ENCODE peak calls at places on chromosome 9, in six cellular contexts. X is GM12878, Q is body of pancreas, U is IMR-90, T is brain microvascular endothelial cell, R is stomach. C is an unnamed sample.

GRCh38 chr9:495739-496138 is 281.1 kb downstream of the DOCK8 start:
- DNase-seq in X (no peak), Q (no peak), U (no peak), T (no peak), R (no peak), C (no peak)

GRCh38 chr9:132885691-132886357 is 7.1 kb downstream of the SPACA9 start:
- DNase-seq in X (no peak), Q (no peak), U (no peak), T (no peak), R (no peak), C (no peak)

GRCh38 chr9:94014845-94015244 is 59.7 kb upstream of the BARX1 start:
- DNase-seq in X (no peak), Q (no peak), U (no peak), T (no peak), R (no peak), C (no peak)

GRCh38 chr9:33436445-33436844 is 10.9 kb downstream of the AQP3 start:
- DNase-seq in X (no peak), Q (no peak), U (no peak), T (no peak), R (no peak), C (no peak)

GRCh38 chr9:81096667-81097066 is 592.7 kb downstream of the TLE1 start:
- DNase-seq in X (no peak), Q (no peak), U (no peak), T (no peak), R (no peak), C (no peak)

GRCh38 chr9:134971196-134971595 is 53.5 kb upstream of the FCN1 start:
- DNase-seq in X (no peak), Q (no peak), U (no peak), T (no peak), R (no peak), C (no peak)

GRCh38 chr9:121107041-121107440 is 32.3 kb downstream of the CNTRL start:
- DNase-seq in X (no peak), Q (no peak), U (no peak), T (no peak), R (no peak), C (peak; percentile 17)

GRCh38 chr9:78630966-78631365 is 334.0 kb downstream of the PSAT1 start:
- DNase-seq in X (no peak), Q (no peak), U (no peak), T (no peak), R (no peak), C (no peak)

DNA sequence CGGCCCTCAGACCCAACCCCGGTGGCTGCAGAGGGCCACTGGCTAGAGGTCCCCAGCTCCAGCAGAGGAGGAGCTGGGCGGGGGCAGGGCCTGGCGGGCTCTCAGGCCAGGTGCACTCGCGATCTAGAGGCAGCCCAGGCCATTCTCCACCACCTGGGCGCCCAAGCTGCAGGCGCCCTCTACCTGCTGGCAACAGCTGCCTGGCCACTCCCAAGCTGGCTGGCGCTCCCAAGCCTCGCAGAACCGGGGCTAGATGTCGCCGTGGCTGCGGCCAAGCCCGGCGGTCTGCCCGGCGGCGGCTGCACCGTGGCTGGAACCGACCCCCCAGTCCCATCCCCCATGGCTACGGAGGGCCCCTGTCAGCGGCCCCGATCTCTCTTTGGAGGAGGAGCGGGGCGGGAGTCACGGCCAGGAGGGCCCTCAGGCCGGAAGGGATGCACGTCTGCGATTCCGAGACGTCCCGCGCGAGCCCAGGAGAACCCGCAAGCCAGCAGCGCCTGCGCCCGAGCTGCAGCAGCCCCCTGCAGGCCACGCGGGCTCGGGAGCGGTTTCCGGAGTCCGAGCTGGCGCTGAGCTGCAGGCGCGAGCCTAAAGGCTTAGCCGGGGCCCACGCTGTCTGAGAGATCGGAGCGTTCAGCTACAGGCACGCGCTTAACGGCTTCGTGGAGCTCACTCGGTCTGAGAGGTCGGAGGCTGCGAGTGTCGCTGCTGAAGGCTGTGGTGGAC is 44.3 kb upstream of the BICD2 start:
- DNase-seq in X (no peak), Q (peak; percentile 77), U (peak; percentile 73), T (peak; percentile 53), R (peak; percentile 70), C (peak; percentile 70)
- TF ChIP-seq CTCF in X (peak; percentile 19), Q (peak; percentile 28), U (peak; percentile 39), T (peak; percentile 48), R (no peak), C (peak; percentile 41)

GRCh38 chr9:111483419-111483861 is 743 bp downstream of the ECPAS start:
- DNase-seq in X (no peak), Q (no peak), U (no peak), T (no peak), R (no peak), C (no peak)
- H3K4me3 ChIP-seq in X (peak overlapping the region; percentile 57), Q (no peak overlapping the region), U (peak overlapping the region; percentile 75), T (peak overlapping the region; percentile 94), R (peak overlapping the region; percentile 88), C (peak overlapping the region; percentile 93)

DNA sequence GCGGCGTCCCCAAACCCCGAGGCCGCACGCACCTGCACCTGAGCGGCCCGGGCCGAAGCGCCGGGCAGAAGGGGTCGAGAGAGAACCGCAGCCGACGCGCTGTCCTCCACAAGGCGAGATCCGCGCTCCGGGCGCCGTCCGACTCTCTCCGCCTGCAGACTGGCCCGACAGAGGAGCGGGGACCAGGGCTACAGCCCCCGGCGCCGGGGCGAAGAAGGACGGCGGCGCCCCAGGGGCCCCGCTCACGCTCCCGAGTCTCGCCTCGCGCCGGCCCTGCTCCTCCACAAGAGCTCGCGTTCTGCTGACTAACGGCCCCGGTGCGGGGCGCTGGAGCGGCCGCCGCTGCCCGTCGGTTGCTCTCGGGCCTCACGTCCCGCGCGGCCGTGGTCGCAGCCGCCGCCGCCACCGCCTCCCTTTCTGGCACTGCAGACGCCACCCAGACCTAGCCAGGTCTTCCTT is 362 bp downstream of the ABHD17B start:
- DNase-seq in X (no peak), Q (no peak), U (no peak), T (peak; percentile 2), R (no peak), C (no peak)
- TF ChIP-seq CTCF in X (no peak), Q (no peak), U (no peak), T (no peak), R (peak; percentile 8), C (no peak)

DNA sequence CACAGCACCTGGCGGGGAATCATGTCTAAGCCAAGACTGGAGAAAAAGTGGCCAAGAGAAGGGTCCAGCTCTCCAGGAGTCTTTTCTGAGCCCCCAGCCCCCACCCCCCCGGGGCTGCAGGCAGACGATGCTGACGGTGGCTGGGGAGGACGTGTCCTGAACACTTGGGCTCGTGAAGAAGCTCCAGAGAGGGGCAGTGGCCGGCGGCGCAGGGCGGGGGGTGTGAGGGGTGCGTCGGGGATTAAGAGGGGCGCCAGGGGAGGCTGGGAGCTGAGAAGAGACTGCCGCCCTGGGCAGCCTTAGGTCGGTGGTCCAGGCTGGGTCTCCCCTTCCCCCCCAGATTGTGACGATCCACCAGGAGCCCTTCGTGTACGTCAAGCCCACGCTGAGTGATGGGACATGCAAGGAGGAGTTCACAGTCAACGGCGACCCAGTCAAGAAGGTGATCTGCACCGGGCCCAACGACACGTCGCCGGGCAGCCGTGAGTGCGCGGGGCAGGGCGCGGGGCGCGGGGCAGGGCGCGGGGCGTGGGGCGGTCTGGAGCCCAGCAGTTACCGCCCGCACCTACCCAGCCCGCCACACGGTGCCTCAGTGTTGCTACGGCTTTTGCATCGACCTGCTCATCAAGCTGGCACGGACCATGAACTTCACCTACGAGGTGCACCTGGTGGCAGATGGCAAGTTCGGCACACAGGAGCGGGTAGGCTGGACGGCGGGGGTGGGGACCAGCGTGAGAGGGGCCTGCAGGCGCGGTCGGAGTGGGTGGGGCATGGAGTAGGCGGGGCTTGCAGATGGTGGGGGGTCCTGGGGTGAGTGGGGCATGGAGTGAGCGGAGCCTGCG is 8.9 kb downstream of the LRRC26 start:
- DNase-seq in X (no peak), Q (no peak), U (no peak), T (no peak), R (no peak), C (no peak)
- H3K4me3 ChIP-seq in X (no peak overlapping the region), Q (no peak overlapping the region), U (no peak overlapping the region), T (no peak overlapping the region), R (no peak overlapping the region), C (no peak overlapping the region)

GRCh38 chr9:87685871-87686519 is 39.9 kb upstream of the CTSL start:
- DNase-seq in X (no peak), Q (no peak), U (peak; percentile 27), T (peak; percentile 5), R (no peak), C (no peak)
- TF ChIP-seq CTCF in X (no peak), Q (no peak), U (no peak), T (peak; percentile 23), R (no peak), C (no peak)

GRCh38 chr9:129612815-129613519 is 7.9 kb downstream of the C9orf50 start:
- DNase-seq in X (no peak), Q (no peak), U (no peak), T (no peak), R (no peak), C (no peak)

GRCh38 chr9:129612123-129612522 is 8.8 kb downstream of the C9orf50 start:
- DNase-seq in X (no peak), Q (no peak), U (no peak), T (no peak), R (no peak), C (no peak)

GRCh38 chr9:129610473-129611301 is 10.2 kb downstream of the C9orf50 start:
- DNase-seq in X (no peak), Q (peak; percentile 84), U (peak; percentile 58), T (peak; percentile 56), R (peak; percentile 82), C (peak; percentile 65)

GRCh38 chr9:129610193-129610472 is 10.8 kb downstream of the C9orf50 start:
- DNase-seq in X (no peak), Q (no peak), U (no peak), T (no peak), R (no peak), C (no peak)

DNA sequence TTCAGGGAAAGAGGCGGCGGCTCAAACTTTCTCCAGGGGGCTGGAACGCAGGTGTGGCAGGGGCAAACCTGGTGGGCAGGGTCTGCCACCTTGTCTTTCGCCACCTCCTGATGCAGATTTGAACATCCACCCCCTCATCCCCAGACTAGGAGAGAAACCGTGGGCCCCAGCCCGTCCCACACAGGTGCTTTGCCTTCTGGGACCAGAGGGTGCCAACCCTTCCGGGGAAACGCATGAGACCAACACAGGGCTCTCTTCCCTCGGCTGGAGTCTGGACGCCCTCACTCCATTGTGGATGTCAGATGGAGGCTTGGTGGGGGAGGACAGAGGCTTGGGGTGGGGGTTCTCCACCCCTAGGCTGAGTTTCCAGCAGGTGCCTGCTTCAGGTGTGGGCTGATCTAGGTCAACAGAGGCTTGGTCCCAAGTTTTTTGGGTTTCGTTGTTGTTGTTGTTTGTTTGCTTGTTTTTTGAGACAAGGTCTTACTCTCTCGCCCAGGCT is 9.6 kb downstream of the C9orf50 start:
- DNase-seq in X (no peak), Q (no peak), U (no peak), T (no peak), R (no peak), C (no peak)
- H3K4me3 ChIP-seq in X (no peak overlapping the region), Q (no peak overlapping the region), U (no peak overlapping the region), T (no peak overlapping the region), R (peak overlapping the region; percentile 68), C (peak overlapping the region; percentile 74)

GRCh38 chr9:4875559-4875958 is 82.8 kb downstream of the RCL1 start:
- DNase-seq in X (no peak), Q (no peak), U (no peak), T (no peak), R (no peak), C (no peak)

DNA sequence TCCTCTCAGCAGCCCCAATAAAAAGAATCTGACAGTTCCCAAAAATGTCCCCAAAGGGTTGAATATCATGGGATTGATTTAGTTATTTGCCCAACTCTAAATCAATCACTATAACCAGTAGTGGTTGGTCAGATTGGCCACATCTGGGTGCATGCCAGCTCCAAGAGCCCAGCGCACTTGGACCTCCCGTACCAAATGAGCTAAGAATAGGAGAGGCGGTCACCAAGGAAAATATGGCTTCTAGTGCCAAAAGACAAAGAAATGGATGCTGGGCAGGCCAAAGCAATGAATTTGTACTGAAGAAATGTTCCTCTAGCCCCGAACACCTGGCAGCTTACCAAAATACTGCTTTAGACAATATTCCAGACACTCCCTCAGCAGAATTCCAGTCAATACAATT is 80.3 kb downstream of the RCL1 start:
- DNase-seq in X (no peak), Q (no peak), U (no peak), T (no peak), R (no peak), C (peak; percentile 12)
- TF ChIP-seq CTCF in X (no peak), Q (no peak), U (no peak), T (no peak), R (no peak), C (no peak)